ENCODE peak calls at places on chromosomes 3 and 15, in five cellular contexts. T, W, O, G and X are unnamed samples.

GRCh38 chr15:39828374-39828931 is 45.8 kb upstream of the FSIP1 start:
- DNase-seq in W (peak), G (no peak), O (no peak), T (peak), X (no peak)

GRCh38 chr3:64896173-64896925 is 208.5 kb upstream of the ADAMTS9 start:
- DNase-seq in G (no peak), O (no peak), T (no peak), W (no peak), X (no peak)

GRCh38 chr3:184016820-184017671 is 638 bp downstream of the ABCC5 start:
- DNase-seq in T (peak), O (peak), W (peak), G (peak), X (peak)

GRCh38 chr3:126509565-126510322 is 7.8 kb downstream of the UROC1 start:
- DNase-seq in G (peak), T (no peak), O (peak), W (no peak), X (peak)

GRCh38 chr3:113212155-113212844 is 943 bp downstream of the BOC start:
- DNase-seq in T (peak), W (peak), G (peak), O (no peak), X (peak)

GRCh38 chr3:38573606-38574005 is 75.9 kb downstream of the SCN5A start:
- DNase-seq in G (peak), T (no peak), O (peak), W (no peak), X (no peak)

GRCh38 chr3:112931737-112932521 is 43.0 kb downstream of the CD200R1 start:
- DNase-seq in T (no peak), O (no peak), G (peak), W (no peak), X (no peak)

GRCh38 chr15:57591237-57591821 is 375 bp upstream of the MYZAP start:
- DNase-seq in G (no peak), O (no peak), T (no peak), W (no peak), X (no peak)

GRCh38 chr15:56732881-56733130 is 503 bp downstream of the ZNF280D start:
- DNase-seq in T (no peak), O (no peak), W (no peak), G (no peak), X (no peak)

GRCh38 chr3:182802413-182802812 is 9.1 kb downstream of the ATP11B start:
- DNase-seq in G (no peak), T (no peak), W (no peak), O (no peak), X (no peak)

GRCh38 chr3:161316006-161316689 is 55.2 kb downstream of the SPTSSB start:
- DNase-seq in G (no peak), O (no peak), W (peak), T (peak), X (peak)

GRCh38 chr3:69410301-69410700 is 24.4 kb upstream of the FRMD4B start:
- DNase-seq in T (peak), W (peak), O (peak), G (peak), X (peak)

GRCh38 chr15:60326824-60327654 is 70.7 kb downstream of the ANXA2 start:
- DNase-seq in G (no peak), T (peak), W (peak), O (no peak), X (peak)

GRCh38 chr3:146044046-146044445 is 116.9 kb downstream of the PLOD2 start:
- DNase-seq in G (no peak), O (no peak), T (no peak), W (peak), X (peak)

GRCh38 chr3:119329551-119329950 is 35.4 kb downstream of the ARHGAP31 start:
- DNase-seq in T (no peak), O (no peak), G (peak), W (no peak), X (no peak)

GRCh38 chr3:188683032-188683491 is 488.7 kb upstream of the TPRG1 start:
- DNase-seq in T (peak), G (no peak), O (no peak), W (peak), X (peak)

GRCh38 chr3:132008841-132009638 is 25.8 kb downstream of the CPNE4 start:
- DNase-seq in O (no peak), T (no peak), W (no peak), G (no peak), X (no peak)

GRCh38 chr3:74079961-74080562 is 455.3 kb upstream of the PDZRN3 start:
- DNase-seq in O (no peak), G (no peak), W (peak), T (no peak), X (no peak)

GRCh38 chr3:141776885-141777284 is 13.7 kb downstream of the GRK7 start:
- DNase-seq in T (no peak), O (no peak), W (no peak), G (no peak), X (no peak)

GRCh38 chr3:70071138-70071537 is 71.6 kb downstream of the SAMMSON start:
- DNase-seq in T (no peak), O (no peak), W (no peak), G (no peak), X (no peak)

GRCh38 chr3:172181936-172182708 is 142.7 kb downstream of the FNDC3B start:
- DNase-seq in G (no peak), T (no peak), W (peak), O (no peak), X (peak)

GRCh38 chr3:140467104-140467577 is 210.7 kb upstream of the TRIM42 start:
- DNase-seq in T (peak), O (no peak), W (peak), G (no peak), X (peak)

GRCh38 chr3:30643763-30644462 is 37.5 kb downstream of the TGFBR2 start:
- DNase-seq in T (no peak), G (no peak), W (no peak), O (no peak), X (no peak)

GRCh38 chr3:86815880-86816279 is 175.1 kb downstream of the VGLL3 start:
- DNase-seq in W (no peak), T (no peak), O (no peak), G (no peak), X (peak)

GRCh38 chr15:34799149-34799824 is 3.9 kb upstream of the ACTC1 start:
- DNase-seq in G (no peak), W (no peak), O (no peak), T (peak), X (no peak)

GRCh38 chr3:25664066-25664809 is 469 bp downstream of the TOP2B start:
- DNase-seq in T (peak), W (peak), O (peak), G (peak), X (peak)

GRCh38 chr3:180548050-180548449 is 53.9 kb upstream of the TTC14 start:
- DNase-seq in T (no peak), W (peak), G (no peak), O (no peak), X (no peak)

GRCh38 chr15:99931703-99932603 is 198.7 kb upstream of the LYSMD4 start:
- DNase-seq in W (no peak), O (no peak), T (no peak), G (no peak), X (peak)

GRCh38 chr3:51353131-51353530 is 32.0 kb upstream of the MANF start:
- DNase-seq in T (no peak), G (peak), W (peak), O (no peak), X (no peak)

GRCh38 chr15:33279613-33280205 is 31.1 kb upstream of the RYR3 start:
- DNase-seq in T (peak), W (peak), G (no peak), O (no peak), X (peak)

GRCh38 chr15:95431518-95431917 is 899.0 kb upstream of the NR2F2 start:
- DNase-seq in O (no peak), W (no peak), T (no peak), G (no peak), X (no peak)

GRCh38 chr3:25967385-25967784 is 177.5 kb downstream of the OXSM start:
- DNase-seq in W (no peak), G (no peak), O (no peak), T (no peak), X (no peak)

GRCh38 chr3:186368164-186368563 is 6.1 kb upstream of the DGKG start:
- DNase-seq in W (no peak), G (no peak), O (no peak), T (no peak), X (no peak)

GRCh38 chr15:66287461-66288055 is 5.8 kb upstream of the DIS3L start:
- DNase-seq in T (peak), O (no peak), W (peak), G (no peak), X (peak)

GRCh38 chr15:82040862-82041261 is 5.0 kb downstream of the MEX3B start:
- DNase-seq in O (no peak), T (no peak), W (no peak), G (no peak), X (no peak)

GRCh38 chr3:11390411-11391171 is 118.4 kb downstream of the ATG7 start:
- DNase-seq in T (no peak), O (no peak), W (peak), G (no peak), X (no peak)

GRCh38 chr3:59443618-59444292 is 393.9 kb upstream of the CFAP20DC start:
- DNase-seq in T (no peak), O (no peak), W (no peak), G (no peak), X (no peak)

GRCh38 chr3:23623841-23624240 is 181.9 kb upstream of the UBE2E1 start:
- DNase-seq in W (no peak), O (no peak), T (no peak), G (no peak), X (no peak)

GRCh38 chr15:39431371-39431770 is 149.5 kb upstream of the THBS1 start:
- DNase-seq in W (peak), O (no peak), T (peak), G (no peak), X (no peak)

GRCh38 chr3:124107491-124107890 is 115.6 kb upstream of the ROPN1 start:
- DNase-seq in O (no peak), T (peak), W (peak), G (no peak), X (no peak)

DNA sequence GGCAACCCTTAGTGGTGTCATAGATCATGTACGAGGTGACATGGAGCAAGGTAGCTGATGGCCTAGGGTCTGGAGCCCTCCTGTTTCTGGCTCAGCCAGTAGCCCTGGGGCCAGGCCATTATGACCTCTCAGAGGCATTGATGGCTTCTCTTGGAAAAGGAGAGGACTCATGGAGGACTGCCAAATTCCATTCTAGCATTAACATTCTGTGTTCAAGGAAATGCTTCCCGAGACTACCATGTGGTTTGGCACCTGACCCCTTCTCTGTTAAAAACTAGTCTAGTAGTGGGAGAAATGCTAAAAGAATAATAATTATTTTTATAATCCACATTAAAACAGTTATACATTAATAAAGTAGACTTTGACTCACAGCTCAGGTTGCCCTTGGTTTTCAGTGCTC is 40.2 kb upstream of the ADAMTSL3 start:
- DNase-seq in G (no peak), O (no peak), W (peak), T (no peak), X (no peak)
- H3K4me3 ChIP-seq in G (no peak), O (no peak), W (no peak), T (no peak), X (no peak)

GRCh38 chr3:71681224-71681668 is 44.0 kb downstream of the EIF4E3 start:
- DNase-seq in W (peak), G (peak), O (peak), T (peak), X (peak)
- H3K4me3 ChIP-seq in W (no peak), G (no peak), O (no peak), T (peak), X (peak)

DNA sequence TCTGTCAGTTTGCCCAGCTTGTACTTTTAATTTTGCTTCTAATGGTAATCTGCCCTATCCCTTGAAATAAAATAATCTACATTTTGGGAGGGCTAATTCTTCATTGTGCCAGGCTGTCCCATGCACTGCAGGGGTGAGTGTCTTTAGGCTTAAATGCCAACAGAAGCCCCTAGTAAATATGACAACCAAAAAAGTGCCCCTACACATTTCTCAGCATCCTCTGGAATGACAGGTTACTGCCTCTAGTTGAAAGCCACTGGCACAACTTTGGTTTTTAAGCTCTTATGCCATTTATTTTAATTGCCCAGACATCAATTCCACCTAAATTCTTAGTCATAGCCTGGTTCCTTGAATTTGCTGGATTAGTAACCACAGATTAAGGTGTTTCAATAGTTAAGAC is 3.4 kb downstream of the EPM2AIP1 start:
- DNase-seq in W (no peak), G (no peak), O (no peak), T (no peak), X (no peak)
- H3K4me3 ChIP-seq in W (peak), G (no peak), O (no peak), T (peak), X (no peak)

GRCh38 chr15:38427380-38427779 is 26.5 kb upstream of the FAM98B start:
- DNase-seq in O (no peak), T (no peak), G (no peak), W (no peak), X (no peak)

GRCh38 chr15:38425269-38425668 is 28.7 kb upstream of the FAM98B start:
- DNase-seq in T (no peak), O (no peak), G (no peak), W (no peak), X (no peak)

GRCh38 chr15:38424101-38424552 is 29.8 kb upstream of the FAM98B start:
- DNase-seq in T (peak), O (no peak), W (no peak), G (no peak), X (no peak)
- H3K4me3 ChIP-seq in T (no peak), O (no peak), W (no peak), G (no peak), X (no peak)

GRCh38 chr15:70447927-70448698 is 315.2 kb downstream of the UACA start:
- DNase-seq in O (no peak), G (no peak), W (no peak), T (no peak), X (no peak)
- H3K4me3 ChIP-seq in O (no peak), G (no peak), W (no peak), T (no peak), X (no peak)